ENCODE peak calls at places on chromosomes 16 and 17, in five cellular contexts. One of them, this sample, is unnamed.

GRCh38 chr16:21264226-21265036 is 13.7 kb downstream of the CRYM start:
- DNase-seq in AG10803: peak; percentile 17
- DNase-seq in HTR-8/SVneo: no peak
- DNase-seq in WTC11: no peak
- DNase-seq in PC-3: no peak
- DNase-seq in this sample: no peak

GRCh38 chr17:70080541-70081347 is 5.7 kb downstream of the KCNJ16 start:
- DNase-seq in WTC11: no peak
- DNase-seq in PC-3: no peak
- DNase-seq in HTR-8/SVneo: no peak
- DNase-seq in AG10803: peak; percentile 76
- DNase-seq in this sample: no peak

GRCh38 chr16:85403693-85404092 is 209.4 kb upstream of the GSE1 start:
- DNase-seq in AG10803: no peak
- DNase-seq in WTC11: peak; percentile 11
- DNase-seq in PC-3: no peak
- DNase-seq in HTR-8/SVneo: no peak
- DNase-seq in this sample: no peak

GRCh38 chr17:74491645-74492044 is 25.2 kb downstream of the CD300A start:
- DNase-seq in WTC11: no peak
- DNase-seq in PC-3: no peak
- DNase-seq in AG10803: no peak
- DNase-seq in HTR-8/SVneo: no peak
- DNase-seq in this sample: no peak

GRCh38 chr16:86350289-86350688 is 160.0 kb upstream of the FOXF1 start:
- DNase-seq in AG10803: no peak
- DNase-seq in PC-3: no peak
- DNase-seq in HTR-8/SVneo: no peak
- DNase-seq in WTC11: no peak
- DNase-seq in this sample: no peak

GRCh38 chr16:88702364-88703210 is 3.6 kb downstream of the RNF166 start:
- DNase-seq in PC-3: no peak
- DNase-seq in WTC11: no peak
- DNase-seq in AG10803: no peak
- DNase-seq in HTR-8/SVneo: no peak
- DNase-seq in this sample: no peak

GRCh38 chr17:48812001-48812400 is 5.0 kb downstream of the TTLL6 start:
- DNase-seq in AG10803: no peak
- DNase-seq in PC-3: no peak
- DNase-seq in HTR-8/SVneo: no peak
- DNase-seq in WTC11: no peak
- DNase-seq in this sample: no peak

GRCh38 chr17:6107791-6108190 is 37.6 kb downstream of the WSCD1 start:
- DNase-seq in WTC11: no peak
- DNase-seq in AG10803: no peak
- DNase-seq in PC-3: no peak
- DNase-seq in HTR-8/SVneo: no peak
- DNase-seq in this sample: no peak

GRCh38 chr17:82899941-82900340 is 60.1 kb upstream of the ZNF750 start:
- DNase-seq in AG10803: no peak
- DNase-seq in HTR-8/SVneo: no peak
- DNase-seq in WTC11: no peak
- DNase-seq in PC-3: no peak
- DNase-seq in this sample: no peak

GRCh38 chr17:57966875-57967274 is 11.7 kb upstream of the CUEDC1 start:
- DNase-seq in WTC11: no peak
- DNase-seq in HTR-8/SVneo: no peak
- DNase-seq in PC-3: no peak
- DNase-seq in AG10803: no peak
- DNase-seq in this sample: no peak

GRCh38 chr16:51374346-51374745 is 223.3 kb upstream of the SALL1 start:
- DNase-seq in PC-3: no peak
- DNase-seq in HTR-8/SVneo: no peak
- DNase-seq in AG10803: peak; percentile 93
- DNase-seq in WTC11: no peak
- DNase-seq in this sample: peak; percentile 39

GRCh38 chr16:56961851-56962281 is at the start of gene CETP:
- DNase-seq in HTR-8/SVneo: no peak
- DNase-seq in WTC11: no peak
- DNase-seq in PC-3: no peak
- DNase-seq in AG10803: no peak
- DNase-seq in this sample: no peak

GRCh38 chr16:22192261-22193133 is 13.6 kb upstream of the EEF2K start:
- DNase-seq in AG10803: peak; percentile 95
- DNase-seq in HTR-8/SVneo: no peak
- DNase-seq in PC-3: peak; percentile 51
- DNase-seq in WTC11: no peak
- DNase-seq in this sample: peak; percentile 40

GRCh38 chr16:88010343-88010970 is 59.2 kb downstream of the BANP start:
- DNase-seq in AG10803: no peak
- DNase-seq in PC-3: no peak
- DNase-seq in HTR-8/SVneo: no peak
- DNase-seq in WTC11: no peak
- DNase-seq in this sample: no peak

GRCh38 chr17:40699359-40699758 is 4.2 kb downstream of the KRT24 start:
- DNase-seq in WTC11: no peak
- DNase-seq in HTR-8/SVneo: no peak
- DNase-seq in AG10803: no peak
- DNase-seq in PC-3: no peak
- DNase-seq in this sample: no peak

GRCh38 chr16:70345840-70346239 is 863 bp upstream of the DDX19A start:
- DNase-seq in WTC11: no peak
- DNase-seq in PC-3: no peak
- DNase-seq in AG10803: no peak
- DNase-seq in HTR-8/SVneo: no peak
- DNase-seq in this sample: no peak

GRCh38 chr16:54422569-54422978 is 136.0 kb upstream of the IRX3 start:
- DNase-seq in AG10803: no peak
- DNase-seq in WTC11: no peak
- DNase-seq in HTR-8/SVneo: no peak
- DNase-seq in PC-3: no peak
- DNase-seq in this sample: no peak

GRCh38 chr16:48041861-48042435 is 113.8 kb downstream of the ABCC12 start:
- DNase-seq in WTC11: peak; percentile 62
- DNase-seq in AG10803: no peak
- DNase-seq in PC-3: peak; percentile 19
- DNase-seq in HTR-8/SVneo: no peak
- DNase-seq in this sample: peak; percentile 22

GRCh38 chr17:66715745-66716156 is 119.2 kb upstream of the CACNG5 start:
- DNase-seq in WTC11: no peak
- DNase-seq in PC-3: peak; percentile 92
- DNase-seq in AG10803: peak; percentile 65
- DNase-seq in HTR-8/SVneo: peak; percentile 91
- DNase-seq in this sample: peak; percentile 74

GRCh38 chr17:50177983-50178834 is 12.4 kb downstream of the SGCA start:
- DNase-seq in AG10803: peak; percentile 97
- DNase-seq in HTR-8/SVneo: peak; percentile 94
- DNase-seq in WTC11: peak; percentile 68
- DNase-seq in PC-3: peak; percentile 97
- DNase-seq in this sample: peak; percentile 94

GRCh38 chr16:11386054-11386680 is 40.9 kb downstream of the RMI2 start:
- DNase-seq in AG10803: no peak
- DNase-seq in HTR-8/SVneo: no peak
- DNase-seq in WTC11: no peak
- DNase-seq in PC-3: no peak
- DNase-seq in this sample: no peak